ENCODE peak calls at places on chromosomes 12 and 14, in ten cellular contexts. R is GM10248, N is fibroblast of pulmonary artery, J is heart left ventricle, O is heart right ventricle, U is GM06990, X is progenitor cell of endocrine pancreas, V is endothelial cell, P is H9, C is A549. L is an unnamed sample.

GRCh38 chr14:43399289-43399688 is 1107.8 kb downstream of the FSCB start:
- DNase-seq in R (no peak), N (no peak), J (no peak), O (no peak), U (no peak), X (no peak), V (no peak), P (no peak), C (no peak), L (no peak)

GRCh38 chr14:85536835-85537195 is 6.9 kb downstream of the FLRT2 start:
- DNase-seq in R (no peak), N (peak), J (no peak), O (no peak), U (no peak), X (no peak), V (no peak), P (no peak), C (no peak), L (peak)

GRCh38 chr12:64736771-64737170 is 22.4 kb downstream of the GNS start:
- DNase-seq in R (no peak), N (no peak), J (no peak), O (no peak), U (no peak), X (no peak), V (no peak), P (no peak), C (no peak), L (no peak)

GRCh38 chr14:100914597-100915021 is 11.1 kb upstream of the RTL1 start:
- DNase-seq in R (no peak), N (peak), J (no peak), O (no peak), U (no peak), X (no peak), V (no peak), P (no peak), C (no peak), L (peak)

GRCh38 chr14:72565200-72565599 is 328.7 kb downstream of the DPF3 start:
- DNase-seq in R (no peak), N (no peak), J (peak), O (peak), U (no peak), X (no peak), V (no peak), P (no peak), C (no peak), L (no peak)

GRCh38 chr12:105822131-105823103 is 316.3 kb downstream of the NUAK1 start:
- DNase-seq in R (no peak), N (no peak), J (no peak), O (no peak), U (no peak), X (no peak), V (no peak), P (no peak), C (no peak), L (no peak)

GRCh38 chr12:68967036-68967435 is 34.1 kb upstream of the CPM start:
- DNase-seq in R (no peak), N (no peak), J (no peak), O (no peak), U (no peak), X (no peak), V (no peak), P (no peak), C (no peak), L (no peak)

GRCh38 chr14:69008411-69008810 is 29.3 kb upstream of the ACTN1 start:
- DNase-seq in R (no peak), N (peak), J (no peak), O (no peak), U (no peak), X (no peak), V (no peak), P (no peak), C (no peak), L (peak)

GRCh38 chr12:53061404-53062010 is 11.6 kb downstream of the TNS2 start:
- DNase-seq in R (no peak), N (no peak), J (no peak), O (no peak), U (no peak), X (no peak), V (no peak), P (peak), C (peak), L (no peak)

GRCh38 chr12:91493308-91493707 is 310.7 kb upstream of the DCN start:
- DNase-seq in R (no peak), N (no peak), J (no peak), O (no peak), U (no peak), X (no peak), V (no peak), P (no peak), C (no peak), L (no peak)

GRCh38 chr14:26531894-26532293 is 65.9 kb downstream of the NOVA1 start:
- DNase-seq in R (no peak), N (peak), J (no peak), O (no peak), U (no peak), X (no peak), V (no peak), P (no peak), C (peak), L (peak)

GRCh38 chr12:82682851-82683261 is 3.9 kb upstream of the TMTC2 start:
- DNase-seq in R (no peak), N (no peak), J (no peak), O (no peak), U (no peak), X (no peak), V (no peak), P (no peak), C (no peak), L (peak)

GRCh38 chr12:46664771-46665287 is 161.0 kb downstream of the SLC38A4 start:
- DNase-seq in R (peak), N (peak), J (no peak), O (no peak), U (no peak), X (no peak), V (no peak), P (no peak), C (peak), L (peak)

GRCh38 chr12:123101467-123102004 is 49.4 kb downstream of the PITPNM2 start:
- DNase-seq in R (no peak), N (no peak), J (no peak), O (no peak), U (no peak), X (no peak), V (no peak), P (no peak), C (no peak), L (no peak)

GRCh38 chr14:49106721-49107689 is 479.2 kb downstream of the RPS29 start:
- DNase-seq in R (no peak), N (no peak), J (no peak), O (no peak), U (no peak), X (no peak), V (no peak), P (no peak), C (no peak), L (no peak)

GRCh38 chr12:7374423-7375144 is 69.4 kb downstream of the CD163L1 start:
- DNase-seq in R (peak), N (peak), J (peak), O (no peak), U (peak), X (no peak), V (peak), P (peak), C (peak), L (peak)

GRCh38 chr12:70891059-70891632 is 29.4 kb downstream of the PTPRR start:
- DNase-seq in R (no peak), N (no peak), J (no peak), O (no peak), U (no peak), X (no peak), V (no peak), P (no peak), C (no peak), L (no peak)

GRCh38 chr12:12998248-12998647 is 1.8 kb downstream of the HEBP1 start:
- DNase-seq in R (no peak), N (no peak), J (no peak), O (no peak), U (no peak), X (no peak), V (no peak), P (no peak), C (no peak), L (no peak)

GRCh38 chr14:50357753-50358380 is 38.8 kb downstream of the CDKL1 start:
- DNase-seq in R (no peak), N (no peak), J (no peak), O (no peak), U (no peak), X (no peak), V (no peak), P (no peak), C (no peak), L (no peak)

GRCh38 chr14:99675381-99675835 is 8.7 kb upstream of the CYP46A1 start:
- DNase-seq in R (no peak), N (no peak), J (no peak), O (no peak), U (no peak), X (no peak), V (no peak), P (no peak), C (no peak), L (no peak)

GRCh38 chr12:30695327-30696102 is at the start of gene IPO8:
- DNase-seq in R (peak), N (peak), J (peak), O (peak), U (peak), X (peak), V (peak), P (peak), C (peak), L (peak)
- TF ChIP-seq CTCF in R (peak), N (peak), J (peak), O (peak), U (peak), X (peak), V (peak), P (peak), C (peak), L (peak)

DNA sequence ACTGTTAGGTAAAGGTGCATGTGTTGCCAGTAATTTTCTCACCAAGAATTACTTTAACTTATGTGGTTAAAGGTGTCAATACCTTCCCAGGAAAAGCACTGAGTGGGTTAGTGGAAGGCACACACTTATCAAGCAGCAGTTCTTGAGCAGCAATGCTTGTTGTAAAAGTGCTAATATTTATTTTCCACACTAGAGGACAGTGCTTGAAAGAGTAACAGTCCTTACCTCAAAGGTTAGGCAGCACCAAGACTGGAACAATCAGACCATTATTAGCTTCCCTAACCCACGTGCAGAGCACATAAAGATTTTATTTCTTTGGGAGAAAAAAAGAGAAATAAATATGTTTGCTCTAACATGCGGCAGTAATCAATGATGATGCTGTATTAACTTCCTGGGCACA is 48.8 kb upstream of the KRR1 start:
- DNase-seq in R (peak), N (peak), J (no peak), O (no peak), U (no peak), X (no peak), V (no peak), P (no peak), C (peak), L (peak)
- TF ChIP-seq CTCF in R (peak), N (peak), J (peak), O (peak), U (peak), X (peak), V (no peak), P (peak), C (peak), L (peak)

DNA sequence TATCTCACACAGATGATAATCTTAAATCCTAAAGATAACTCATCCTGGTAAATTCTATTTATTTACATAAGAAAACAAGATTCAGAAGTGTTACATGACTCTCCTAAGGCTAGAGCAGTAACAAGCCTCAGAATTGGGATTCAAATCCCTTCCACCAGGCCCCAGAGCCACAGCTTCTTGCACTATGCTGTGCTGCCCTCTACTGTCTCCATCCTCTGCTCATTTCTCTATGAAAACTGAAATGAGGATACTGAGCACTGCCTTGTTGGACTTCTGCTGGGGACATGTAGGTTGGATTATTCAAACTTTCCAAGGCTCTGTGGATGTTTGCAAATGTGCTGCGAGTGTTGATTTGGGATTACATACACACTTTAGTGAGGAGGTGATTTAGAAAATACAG is 23.5 kb upstream of the C12orf50 start:
- DNase-seq in R (no peak), N (peak), J (no peak), O (no peak), U (no peak), X (no peak), V (peak), P (peak), C (no peak), L (peak)
- TF ChIP-seq CTCF in R (peak), N (peak), J (peak), O (peak), U (peak), X (peak), V (no peak), P (peak), C (peak), L (peak)

GRCh38 chr12:129067482-129067881 is 214.2 kb downstream of the GLT1D1 start:
- DNase-seq in R (no peak), N (no peak), J (peak), O (no peak), U (no peak), X (no peak), V (no peak), P (peak), C (no peak), L (no peak)
- TF ChIP-seq CTCF in R (no peak), N (no peak), J (no peak), O (no peak), U (no peak), X (peak), V (no peak), P (peak), C (no peak), L (no peak)